ENCODE peak calls at places on chromosomes 16 and 17, in eight cellular contexts. One of them, this sample, is unnamed.

GRCh38 chr17:75428775-75429469 is 23.4 kb upstream of the GRB2 start:
- DNase-seq in pancreas: no peak
- DNase-seq in cardiac fibroblast: peak
- DNase-seq in fibroblast of pulmonary artery: peak
- DNase-seq in tibial nerve: no peak
- DNase-seq in lung: no peak
- DNase-seq in psoas muscle: no peak
- DNase-seq in uterus: no peak
- DNase-seq in this sample: peak

GRCh38 chr17:48997103-48997826 is at the start of gene IGF2BP1:
- DNase-seq in pancreas: peak
- DNase-seq in cardiac fibroblast: peak
- DNase-seq in fibroblast of pulmonary artery: peak
- DNase-seq in tibial nerve: no peak
- DNase-seq in lung: no peak
- DNase-seq in psoas muscle: no peak
- DNase-seq in uterus: no peak
- DNase-seq in this sample: peak

GRCh38 chr17:17935321-17936271 is 36.6 kb downstream of the TOM1L2 start:
- DNase-seq in pancreas: no peak
- DNase-seq in cardiac fibroblast: peak
- DNase-seq in fibroblast of pulmonary artery: peak
- DNase-seq in tibial nerve: peak
- DNase-seq in lung: no peak
- DNase-seq in psoas muscle: peak
- DNase-seq in uterus: no peak
- DNase-seq in this sample: peak

GRCh38 chr17:7477392-7478275 is 1.8 kb downstream of the ZBTB4 start:
- DNase-seq in pancreas: peak
- DNase-seq in cardiac fibroblast: peak
- DNase-seq in fibroblast of pulmonary artery: peak
- DNase-seq in tibial nerve: no peak
- DNase-seq in lung: peak
- DNase-seq in psoas muscle: no peak
- DNase-seq in uterus: no peak
- DNase-seq in this sample: peak

GRCh38 chr16:13036600-13036999 is 135.2 kb downstream of the SHISA9 start:
- DNase-seq in pancreas: peak
- DNase-seq in cardiac fibroblast: peak
- DNase-seq in fibroblast of pulmonary artery: peak
- DNase-seq in tibial nerve: peak
- DNase-seq in lung: no peak
- DNase-seq in psoas muscle: no peak
- DNase-seq in uterus: no peak
- DNase-seq in this sample: peak

GRCh38 chr17:49552070-49552751 is 23.5 kb upstream of the NXPH3 start:
- DNase-seq in pancreas: no peak
- DNase-seq in cardiac fibroblast: peak
- DNase-seq in fibroblast of pulmonary artery: no peak
- DNase-seq in tibial nerve: no peak
- DNase-seq in lung: no peak
- DNase-seq in psoas muscle: no peak
- DNase-seq in uterus: no peak
- DNase-seq in this sample: no peak

GRCh38 chr16:81443688-81444447 is 740 bp upstream of the CMIP start:
- DNase-seq in pancreas: peak
- DNase-seq in cardiac fibroblast: no peak
- DNase-seq in fibroblast of pulmonary artery: no peak
- DNase-seq in tibial nerve: no peak
- DNase-seq in lung: no peak
- DNase-seq in psoas muscle: peak
- DNase-seq in uterus: peak
- DNase-seq in this sample: no peak

GRCh38 chr16:30096105-30096861 is at the start of gene YPEL3:
- DNase-seq in pancreas: peak
- DNase-seq in cardiac fibroblast: peak
- DNase-seq in fibroblast of pulmonary artery: peak
- DNase-seq in tibial nerve: peak
- DNase-seq in lung: peak
- DNase-seq in psoas muscle: peak
- DNase-seq in uterus: peak
- DNase-seq in this sample: peak

GRCh38 chr17:7095642-7096041 is 15.6 kb upstream of the CLEC10A start:
- DNase-seq in pancreas: no peak
- DNase-seq in cardiac fibroblast: no peak
- DNase-seq in fibroblast of pulmonary artery: no peak
- DNase-seq in tibial nerve: no peak
- DNase-seq in lung: no peak
- DNase-seq in psoas muscle: no peak
- DNase-seq in uterus: no peak
- DNase-seq in this sample: no peak

GRCh38 chr17:72782985-72783701 is 309.3 kb downstream of the SLC39A11 start:
- DNase-seq in pancreas: no peak
- DNase-seq in cardiac fibroblast: no peak
- DNase-seq in fibroblast of pulmonary artery: no peak
- DNase-seq in tibial nerve: no peak
- DNase-seq in lung: no peak
- DNase-seq in psoas muscle: no peak
- DNase-seq in uterus: no peak
- DNase-seq in this sample: no peak

DNA sequence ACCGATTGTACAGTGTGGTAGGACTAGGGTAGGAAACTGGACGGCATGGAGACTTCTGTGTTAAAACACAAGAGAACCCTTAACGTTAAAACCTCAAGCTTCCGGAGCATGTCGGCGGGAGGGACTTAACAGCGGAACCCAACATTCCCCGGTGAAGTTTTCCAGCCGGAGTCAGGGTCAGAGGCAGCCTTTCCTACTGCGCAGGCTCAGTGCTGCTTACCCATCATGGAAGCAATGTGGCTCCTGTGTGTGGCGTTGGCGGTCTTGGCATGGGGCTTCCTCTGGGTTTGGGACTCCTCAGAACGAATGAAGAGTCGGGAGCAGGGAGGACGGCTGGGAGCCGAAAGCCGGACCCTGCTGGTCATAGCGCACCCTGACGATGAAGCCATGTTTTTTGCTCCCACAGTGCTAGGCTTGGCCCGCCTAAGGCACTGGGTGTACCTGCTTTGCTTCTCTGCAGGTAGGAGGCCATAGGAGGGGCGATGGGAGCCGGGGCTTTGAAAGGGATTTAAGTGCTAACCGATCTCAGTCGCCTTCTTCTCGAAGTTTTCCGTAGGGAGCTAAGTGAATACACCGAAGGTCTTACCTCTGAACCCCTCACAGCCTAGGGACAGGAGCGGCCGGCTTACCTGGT is at the start of gene PIGL:
- DNase-seq in pancreas: peak
- DNase-seq in cardiac fibroblast: peak
- DNase-seq in fibroblast of pulmonary artery: peak
- DNase-seq in tibial nerve: peak
- DNase-seq in lung: peak
- DNase-seq in psoas muscle: peak
- DNase-seq in uterus: peak
- DNase-seq in this sample: peak
- TF ChIP-seq CTCF in pancreas: no peak
- TF ChIP-seq CTCF in cardiac fibroblast: no peak
- TF ChIP-seq CTCF in fibroblast of pulmonary artery: no peak
- TF ChIP-seq CTCF in tibial nerve: no peak
- TF ChIP-seq CTCF in lung: no peak
- TF ChIP-seq CTCF in psoas muscle: peak
- TF ChIP-seq CTCF in uterus: no peak
- TF ChIP-seq CTCF in this sample: peak

GRCh38 chr17:68439656-68440290 is 17.5 kb downstream of the WIPI1 start:
- DNase-seq in pancreas: no peak
- DNase-seq in cardiac fibroblast: no peak
- DNase-seq in fibroblast of pulmonary artery: no peak
- DNase-seq in tibial nerve: no peak
- DNase-seq in lung: no peak
- DNase-seq in psoas muscle: no peak
- DNase-seq in uterus: no peak
- DNase-seq in this sample: peak

GRCh38 chr17:68437979-68438877 is 19.1 kb downstream of the WIPI1 start:
- DNase-seq in pancreas: peak
- DNase-seq in cardiac fibroblast: no peak
- DNase-seq in fibroblast of pulmonary artery: peak
- DNase-seq in tibial nerve: no peak
- DNase-seq in lung: no peak
- DNase-seq in psoas muscle: no peak
- DNase-seq in uterus: no peak
- DNase-seq in this sample: peak

GRCh38 chr17:68440526-68440925 is 16.8 kb downstream of the WIPI1 start:
- DNase-seq in pancreas: no peak
- DNase-seq in cardiac fibroblast: no peak
- DNase-seq in fibroblast of pulmonary artery: no peak
- DNase-seq in tibial nerve: no peak
- DNase-seq in lung: no peak
- DNase-seq in psoas muscle: no peak
- DNase-seq in uterus: no peak
- DNase-seq in this sample: peak

GRCh38 chr17:68443974-68444464 is 13.3 kb downstream of the WIPI1 start:
- DNase-seq in pancreas: no peak
- DNase-seq in cardiac fibroblast: no peak
- DNase-seq in fibroblast of pulmonary artery: no peak
- DNase-seq in tibial nerve: no peak
- DNase-seq in lung: no peak
- DNase-seq in psoas muscle: no peak
- DNase-seq in uterus: no peak
- DNase-seq in this sample: no peak

GRCh38 chr17:68441064-68441770 is 16.1 kb downstream of the WIPI1 start:
- DNase-seq in pancreas: no peak
- DNase-seq in cardiac fibroblast: no peak
- DNase-seq in fibroblast of pulmonary artery: peak
- DNase-seq in tibial nerve: no peak
- DNase-seq in lung: no peak
- DNase-seq in psoas muscle: no peak
- DNase-seq in uterus: no peak
- DNase-seq in this sample: peak
- H3K4me3 ChIP-seq in pancreas: no peak
- H3K4me3 ChIP-seq in cardiac fibroblast: no peak
- H3K4me3 ChIP-seq in fibroblast of pulmonary artery: no peak
- H3K4me3 ChIP-seq in tibial nerve: no peak
- H3K4me3 ChIP-seq in lung: no peak
- H3K4me3 ChIP-seq in psoas muscle: no peak
- H3K4me3 ChIP-seq in uterus: no peak
- H3K4me3 ChIP-seq in this sample: no peak

DNA sequence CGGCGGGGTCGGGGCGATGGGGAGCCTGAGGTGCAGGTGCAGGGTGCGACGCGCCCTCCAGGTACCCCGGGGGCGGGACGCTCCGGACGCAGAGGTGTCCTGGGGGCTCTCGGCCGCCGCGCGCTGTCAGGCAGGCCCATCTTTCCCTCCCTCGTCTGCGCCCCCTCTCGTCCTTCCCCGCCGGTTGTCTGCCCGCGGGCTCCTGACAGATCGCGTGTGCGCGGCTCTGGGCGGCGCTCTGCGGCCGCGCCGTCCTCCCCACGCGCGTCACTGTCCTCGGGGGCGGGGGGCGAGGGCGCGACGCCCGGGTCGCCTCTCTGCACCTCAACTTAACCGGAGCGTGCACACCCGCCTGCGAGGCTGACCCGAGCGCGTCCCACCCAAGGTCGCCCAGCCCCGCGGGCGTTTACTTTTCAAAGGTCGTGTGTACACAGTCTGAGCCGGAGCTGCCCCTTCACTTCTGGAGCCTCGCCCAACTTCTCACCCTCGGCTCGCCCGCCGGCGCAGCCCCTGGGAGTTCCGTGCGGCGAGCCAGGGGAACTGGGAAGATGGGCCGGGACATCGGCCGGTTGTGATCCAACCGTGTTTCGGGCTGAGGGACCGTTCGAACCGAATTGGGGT is 512 bp downstream of the AKAP1 start:
- DNase-seq in pancreas: peak
- DNase-seq in cardiac fibroblast: peak
- DNase-seq in fibroblast of pulmonary artery: peak
- DNase-seq in tibial nerve: peak
- DNase-seq in lung: peak
- DNase-seq in psoas muscle: peak
- DNase-seq in uterus: peak
- DNase-seq in this sample: peak
- TF ChIP-seq CTCF in pancreas: no peak
- TF ChIP-seq CTCF in cardiac fibroblast: no peak
- TF ChIP-seq CTCF in fibroblast of pulmonary artery: no peak
- TF ChIP-seq CTCF in tibial nerve: no peak
- TF ChIP-seq CTCF in lung: no peak
- TF ChIP-seq CTCF in psoas muscle: no peak
- TF ChIP-seq CTCF in uterus: peak
- TF ChIP-seq CTCF in this sample: peak

DNA sequence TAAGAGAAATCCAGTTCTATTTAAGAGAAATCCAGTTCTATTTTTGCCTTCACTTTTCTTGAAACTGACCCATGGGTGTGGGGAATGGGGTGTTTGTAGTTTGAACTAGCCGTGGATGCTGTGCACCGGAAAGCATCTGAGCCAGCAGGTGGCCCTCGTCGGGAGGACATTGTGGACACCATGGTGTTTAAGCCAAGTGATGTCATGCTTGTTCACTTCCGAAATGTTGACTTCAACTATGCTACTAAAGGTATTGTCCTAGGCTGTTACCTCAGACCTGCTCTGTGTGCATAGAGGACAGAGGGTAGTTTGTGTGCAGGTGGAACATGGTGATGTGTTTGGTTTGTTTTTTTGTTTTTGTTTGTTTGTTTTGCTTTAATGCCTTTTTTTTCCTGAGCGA is 3.3 kb downstream of the ATXN2L start:
- DNase-seq in pancreas: no peak
- DNase-seq in cardiac fibroblast: peak
- DNase-seq in fibroblast of pulmonary artery: peak
- DNase-seq in tibial nerve: no peak
- DNase-seq in lung: no peak
- DNase-seq in psoas muscle: no peak
- DNase-seq in uterus: no peak
- DNase-seq in this sample: peak
- H3K4me3 ChIP-seq in pancreas: no peak
- H3K4me3 ChIP-seq in cardiac fibroblast: peak
- H3K4me3 ChIP-seq in fibroblast of pulmonary artery: peak
- H3K4me3 ChIP-seq in tibial nerve: no peak
- H3K4me3 ChIP-seq in lung: no peak
- H3K4me3 ChIP-seq in psoas muscle: no peak
- H3K4me3 ChIP-seq in uterus: no peak
- H3K4me3 ChIP-seq in this sample: peak

DNA sequence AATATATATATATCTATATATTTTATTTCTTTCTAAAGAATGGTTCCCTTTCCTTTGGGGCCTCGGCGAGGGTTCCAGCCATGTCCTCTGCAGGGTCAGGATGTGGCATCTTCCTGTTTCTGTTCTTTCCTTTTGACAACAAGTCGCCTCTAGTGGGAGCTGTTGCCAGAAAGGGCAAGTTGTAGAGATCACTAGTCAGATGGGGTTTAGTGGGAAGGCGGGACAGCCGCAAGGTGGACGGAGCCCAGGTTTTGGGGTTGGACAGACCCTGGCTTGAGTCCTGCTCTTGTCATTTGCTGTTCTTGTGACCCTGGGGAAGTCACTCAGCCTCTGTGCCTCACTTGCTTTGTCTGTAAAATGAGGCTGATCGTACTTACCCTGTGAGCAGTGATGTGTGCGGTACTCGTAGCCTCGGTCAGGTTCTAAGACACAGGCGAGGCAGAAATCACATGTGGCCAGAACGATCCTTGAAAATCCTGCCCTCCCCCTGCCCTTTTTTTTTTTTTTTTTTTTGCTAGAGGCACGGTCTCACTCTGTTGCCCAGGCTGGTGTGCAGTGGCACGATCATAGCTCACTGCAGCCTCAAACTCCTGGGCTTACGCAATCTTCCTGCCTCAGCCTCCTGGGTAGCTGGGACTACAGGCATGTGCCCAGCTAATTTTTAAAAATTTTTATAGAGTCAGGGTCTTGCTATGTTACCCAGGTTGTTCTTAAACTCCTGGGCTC is 80.1 kb downstream of the ABCC6 start:
- DNase-seq in pancreas: no peak
- DNase-seq in cardiac fibroblast: no peak
- DNase-seq in fibroblast of pulmonary artery: no peak
- DNase-seq in tibial nerve: no peak
- DNase-seq in lung: no peak
- DNase-seq in psoas muscle: no peak
- DNase-seq in uterus: no peak
- DNase-seq in this sample: peak
- TF ChIP-seq CTCF in pancreas: peak
- TF ChIP-seq CTCF in cardiac fibroblast: peak
- TF ChIP-seq CTCF in fibroblast of pulmonary artery: peak
- TF ChIP-seq CTCF in tibial nerve: no peak
- TF ChIP-seq CTCF in lung: no peak
- TF ChIP-seq CTCF in psoas muscle: no peak
- TF ChIP-seq CTCF in uterus: no peak
- TF ChIP-seq CTCF in this sample: peak

This sample was measured in choroid plexus epithelial cell.